ENCODE peak calls at places on chromosomes 3 and 15, in five cellular contexts. R is GM23248, D is tibial artery, M is SK-N-SH, H is Peyer's patch. L is an unnamed sample. For H3K4me1, the result is how much of the 10 kb centered on the place peaks cover.

GRCh38 chr3:16961621-16962205 is 77.0 kb downstream of the PLCL2 start:
- DNase-seq in R (no peak), D (no peak), M (no peak), H (no peak), L (no peak)

GRCh38 chr3:182937293-182938051 is 42.9 kb downstream of the DCUN1D1 start:
- DNase-seq in R (no peak), D (no peak), M (no peak), H (no peak), L (peak)

GRCh38 chr3:169940486-169941181 is 26.0 kb upstream of the SEC62 start:
- DNase-seq in R (no peak), D (no peak), M (no peak), H (peak), L (no peak)

GRCh38 chr3:124266517-124266916 is 274.6 kb upstream of the ROPN1 start:
- DNase-seq in R (peak), D (no peak), M (peak), H (no peak), L (no peak)

GRCh38 chr15:50365570-50365969 is 10.6 kb upstream of the GABPB1 start:
- DNase-seq in R (no peak), D (no peak), M (no peak), H (no peak), L (no peak)

GRCh38 chr3:176352716-176353334 is 844.5 kb downstream of the TBL1XR1 start:
- DNase-seq in R (peak), D (no peak), M (no peak), H (no peak), L (no peak)

GRCh38 chr3:150183619-150184425 is 213.1 kb upstream of the PFN2 start:
- DNase-seq in R (peak), D (peak), M (peak), H (peak), L (peak)

GRCh38 chr15:100780208-100780800 is 99.3 kb upstream of the ALDH1A3 start:
- DNase-seq in R (no peak), D (peak), M (no peak), H (peak), L (no peak)

GRCh38 chr3:133888739-133889340 is 6.8 kb downstream of the RAB6B start:
- DNase-seq in R (no peak), D (no peak), M (no peak), H (no peak), L (no peak)

GRCh38 chr15:100108846-100109245 is 232.9 kb downstream of the ADAMTS17 start:
- DNase-seq in R (no peak), D (no peak), M (no peak), H (no peak), L (no peak)

GRCh38 chr3:193996641-193997089 is 139.3 kb upstream of the HES1 start:
- DNase-seq in R (peak), D (no peak), M (no peak), H (no peak), L (no peak)

GRCh38 chr15:38127306-38127731 is 125.3 kb upstream of the SPRED1 start:
- DNase-seq in R (peak), D (no peak), M (no peak), H (no peak), L (no peak)

GRCh38 chr15:70617076-70617910 is 146.1 kb downstream of the UACA start:
- DNase-seq in R (peak), D (no peak), M (no peak), H (no peak), L (no peak)

GRCh38 chr15:95174281-95174680 is 942.9 kb downstream of the MCTP2 start:
- DNase-seq in R (peak), D (peak), M (no peak), H (no peak), L (no peak)

GRCh38 chr3:64342940-64343691 is 117.8 kb upstream of the PRICKLE2 start:
- DNase-seq in R (peak), D (no peak), M (peak), H (no peak), L (no peak)

GRCh38 chr3:5160926-5161858 is 26.3 kb upstream of the EDEM1 start:
- DNase-seq in R (peak), D (no peak), M (peak), H (no peak), L (no peak)

GRCh38 chr3:136749106-136749505 is 3.1 kb downstream of the STAG1 start:
- DNase-seq in R (no peak), D (no peak), M (no peak), H (no peak), L (no peak)

GRCh38 chr15:91136386-91136923 is 36.4 kb downstream of the SV2B start:
- DNase-seq in R (no peak), D (no peak), M (no peak), H (no peak), L (no peak)

GRCh38 chr3:59451041-59451763 is 401.4 kb upstream of the CFAP20DC start:
- DNase-seq in R (no peak), D (no peak), M (no peak), H (peak), L (peak)

GRCh38 chr3:197256836-197257444 is 41.5 kb downstream of the DLG1 start:
- DNase-seq in R (peak), D (no peak), M (peak), H (no peak), L (no peak)

GRCh38 chr15:41233367-41233771 is 2.3 kb downstream of the CHP1 start:
- DNase-seq in R (peak), D (no peak), M (no peak), H (no peak), L (no peak)

GRCh38 chr3:131526801-131527347 is 24.1 kb upstream of the MRPL3 start:
- DNase-seq in R (peak), D (no peak), M (no peak), H (no peak), L (no peak)

GRCh38 chr3:51075221-51075775 is 309.8 kb upstream of the MANF start:
- DNase-seq in R (no peak), D (no peak), M (no peak), H (no peak), L (no peak)

GRCh38 chr3:50550079-50550736 is 17.3 kb downstream of the C3orf18 start:
- DNase-seq in R (peak), D (no peak), M (peak), H (peak), L (peak)

GRCh38 chr3:119562307-119562961 is 3.0 kb upstream of the CD80 start:
- DNase-seq in R (no peak), D (no peak), M (no peak), H (peak), L (peak)

GRCh38 chr3:17407576-17407975 is 334.9 kb downstream of the TBC1D5 start:
- DNase-seq in R (peak), D (no peak), M (no peak), H (no peak), L (no peak)

GRCh38 chr15:100573526-100573925 is 28.5 kb downstream of the LINS1 start:
- DNase-seq in R (no peak), D (no peak), M (no peak), H (no peak), L (no peak)

GRCh38 chr15:71743861-71744382 is 66.4 kb upstream of the NR2E3 start:
- DNase-seq in R (peak), D (no peak), M (peak), H (peak), L (peak)

GRCh38 chr15:77984446-77984861 is 93.1 kb downstream of the TBC1D2B start:
- DNase-seq in R (no peak), D (peak), M (no peak), H (no peak), L (no peak)

GRCh38 chr3:38580450-38581382 is 68.8 kb downstream of the SCN5A start:
- DNase-seq in R (no peak), D (peak), M (peak), H (peak), L (no peak)

GRCh38 chr3:46690798-46691197 is 2.7 kb downstream of the ALS2CL start:
- DNase-seq in R (peak), D (no peak), M (no peak), H (no peak), L (no peak)

GRCh38 chr3:120425196-120425595 is 25.6 kb downstream of the FSTL1 start:
- DNase-seq in R (no peak), D (no peak), M (no peak), H (no peak), L (no peak)

GRCh38 chr3:134366928-134367352 is 7.3 kb downstream of the AMOTL2 start:
- DNase-seq in R (peak), D (peak), M (no peak), H (no peak), L (no peak)

GRCh38 chr15:60721706-60722105 is 242.8 kb upstream of the ICE2 start:
- DNase-seq in R (peak), D (no peak), M (no peak), H (no peak), L (no peak)

GRCh38 chr15:77527164-77527778 is 105.4 kb downstream of the LINGO1 start:
- DNase-seq in R (no peak), D (peak), M (peak), H (no peak), L (no peak)

GRCh38 chr3:17442332-17443049 is 299.9 kb downstream of the TBC1D5 start:
- DNase-seq in R (peak), D (no peak), M (no peak), H (no peak), L (no peak)

GRCh38 chr15:68909601-68910000 is 20.7 kb upstream of the SPESP1 start:
- DNase-seq in R (no peak), D (no peak), M (no peak), H (no peak), L (no peak)

GRCh38 chr15:32649336-32649735 is 7.8 kb downstream of the SCG5 start:
- DNase-seq in R (peak), D (no peak), M (no peak), H (no peak), L (no peak)

GRCh38 chr3:24272875-24273274 is 221.8 kb downstream of the THRB start:
- DNase-seq in R (no peak), D (no peak), M (no peak), H (no peak), L (no peak)

GRCh38 chr3:84962460-84962859 is 3.7 kb downstream of the CADM2 start:
- DNase-seq in R (no peak), D (no peak), M (no peak), H (no peak), L (no peak)
- H3K4me1 ChIP-seq in R (under half), D (under half), M (under half), H (under half), L (under half)

GRCh38 chr3:89179355-89179997 is 72.1 kb downstream of the EPHA3 start:
- DNase-seq in R (no peak), D (no peak), M (no peak), H (no peak), L (no peak)
- H3K4me3 ChIP-seq in R (no peak), D (no peak), M (no peak), H (no peak), L (no peak)

GRCh38 chr15:66771351-66771650 is 69.3 kb downstream of the SMAD6 start:
- DNase-seq in R (no peak), D (no peak), M (no peak), H (no peak), L (no peak)
- H3K27ac ChIP-seq in R (no peak), D (no peak), M (no peak), H (no peak), L (no peak)

DNA sequence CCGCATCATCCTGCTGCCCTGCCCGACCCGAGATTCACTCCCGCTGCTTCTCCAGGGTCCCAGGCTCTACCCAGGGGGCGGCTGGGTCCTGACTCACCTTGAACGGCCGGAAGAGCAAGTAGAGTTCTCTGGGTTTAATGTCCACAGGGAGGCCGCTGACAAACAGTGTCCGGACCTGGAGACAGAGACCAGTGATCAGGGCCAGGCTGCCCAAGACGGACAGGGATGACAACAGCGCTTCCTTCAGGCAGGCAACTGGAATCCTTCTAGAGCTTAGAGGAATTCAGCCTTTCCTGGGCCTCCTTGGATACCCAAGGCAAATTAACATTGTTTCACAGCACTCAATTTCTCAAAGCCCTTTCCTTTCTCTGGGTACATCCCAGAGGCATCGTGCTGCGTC is 23.9 kb downstream of the RBPMS2 start:
- DNase-seq in R (no peak), D (no peak), M (no peak), H (no peak), L (no peak)
- H3K4me1 ChIP-seq in R (under half), D (under half), M (under half), H (under half), L (under half)